ENCODE peak calls at places on chromosomes 2 and 18, in seven cellular contexts. C is H9, L is trophoblast cell, Q is neuronal stem cell, V is IMR-90, D is mesenchymal stem cell, X is H1. S is an unnamed sample.

GRCh38 chr2:148640767-148641166 is 3.8 kb upstream of the EPC2 start:
- DNase-seq in V (peak), L (no peak), X (no peak), C (no peak), D (no peak), Q (no peak), S (no peak)

GRCh38 chr2:24509425-24509824 is 18.4 kb downstream of the NCOA1 start:
- DNase-seq in C (no peak), Q (no peak), L (no peak), X (no peak), D (no peak), V (no peak), S (no peak)

GRCh38 chr2:199596549-199596948 is 138.8 kb upstream of the SATB2 start:
- DNase-seq in L (no peak), X (no peak), V (peak), D (no peak), C (no peak), Q (no peak), S (peak)

GRCh38 chr2:30206461-30207430 is 24.6 kb upstream of the LBH start:
- DNase-seq in D (no peak), X (no peak), V (no peak), L (peak), C (no peak), Q (no peak), S (no peak)

GRCh38 chr2:143553261-143553660 is 424.0 kb downstream of the ARHGAP15 start:
- DNase-seq in C (no peak), D (peak), L (no peak), Q (no peak), V (peak), X (no peak), S (no peak)

GRCh38 chr18:21112543-21113105 is 1.0 kb upstream of the ROCK1 start:
- DNase-seq in X (no peak), D (peak), V (peak), Q (no peak), L (no peak), C (no peak), S (peak)

GRCh38 chr18:36828157-36828629 is 609 bp downstream of the TPGS2 start:
- DNase-seq in D (peak), Q (peak), X (no peak), C (peak), L (peak), V (peak), S (peak)

GRCh38 chr2:134300585-134300984 is 46.7 kb downstream of the MGAT5 start:
- DNase-seq in Q (no peak), L (no peak), C (no peak), V (no peak), X (no peak), D (no peak), S (no peak)

GRCh38 chr2:72198532-72199241 is 51.0 kb upstream of the CYP26B1 start:
- DNase-seq in V (peak), D (peak), L (no peak), Q (no peak), C (no peak), X (no peak), S (no peak)

GRCh38 chr2:175600024-175600831 is 401.8 kb downstream of the LNPK start:
- DNase-seq in V (no peak), Q (no peak), X (no peak), C (no peak), L (peak), D (peak), S (peak)

GRCh38 chr2:1718339-1719220 is 25.7 kb downstream of the PXDN start:
- DNase-seq in D (no peak), X (peak), C (no peak), L (no peak), V (no peak), Q (no peak), S (no peak)

GRCh38 chr2:129002751-129003150 is 684.1 kb upstream of the HS6ST1 start:
- DNase-seq in Q (no peak), X (no peak), C (no peak), V (no peak), L (no peak), D (no peak), S (no peak)

GRCh38 chr18:39998332-39998731 is 1956.7 kb upstream of the PIK3C3 start:
- DNase-seq in V (no peak), C (no peak), Q (no peak), X (no peak), L (no peak), D (no peak), S (no peak)

DNA sequence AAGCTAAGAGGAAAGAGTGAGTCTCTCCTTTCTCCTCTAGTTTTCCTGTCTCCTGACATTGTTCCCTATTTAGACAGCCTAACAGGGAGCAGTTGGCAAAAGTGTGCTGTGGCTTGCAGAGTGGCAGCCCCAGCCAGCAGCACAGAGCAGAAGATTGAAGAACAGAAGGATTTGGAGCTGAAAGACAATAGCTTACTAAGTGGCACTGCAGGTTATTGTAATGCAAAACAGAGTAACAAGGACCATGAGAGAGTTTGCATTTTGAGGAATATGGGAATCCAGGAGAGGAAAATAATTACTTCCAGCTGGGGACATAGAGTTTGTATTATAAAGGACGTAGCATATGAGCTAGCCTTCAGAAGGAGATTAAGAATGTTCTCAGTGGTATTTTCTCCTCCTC is 342.4 kb downstream of the AKAIN1 start:
- DNase-seq in V (no peak), L (no peak), X (no peak), Q (no peak), D (no peak), C (peak), S (no peak)
- H3K27ac ChIP-seq in V (no peak), L (no peak), X (no peak), Q (no peak), D (no peak), C (no peak), S (no peak)

DNA sequence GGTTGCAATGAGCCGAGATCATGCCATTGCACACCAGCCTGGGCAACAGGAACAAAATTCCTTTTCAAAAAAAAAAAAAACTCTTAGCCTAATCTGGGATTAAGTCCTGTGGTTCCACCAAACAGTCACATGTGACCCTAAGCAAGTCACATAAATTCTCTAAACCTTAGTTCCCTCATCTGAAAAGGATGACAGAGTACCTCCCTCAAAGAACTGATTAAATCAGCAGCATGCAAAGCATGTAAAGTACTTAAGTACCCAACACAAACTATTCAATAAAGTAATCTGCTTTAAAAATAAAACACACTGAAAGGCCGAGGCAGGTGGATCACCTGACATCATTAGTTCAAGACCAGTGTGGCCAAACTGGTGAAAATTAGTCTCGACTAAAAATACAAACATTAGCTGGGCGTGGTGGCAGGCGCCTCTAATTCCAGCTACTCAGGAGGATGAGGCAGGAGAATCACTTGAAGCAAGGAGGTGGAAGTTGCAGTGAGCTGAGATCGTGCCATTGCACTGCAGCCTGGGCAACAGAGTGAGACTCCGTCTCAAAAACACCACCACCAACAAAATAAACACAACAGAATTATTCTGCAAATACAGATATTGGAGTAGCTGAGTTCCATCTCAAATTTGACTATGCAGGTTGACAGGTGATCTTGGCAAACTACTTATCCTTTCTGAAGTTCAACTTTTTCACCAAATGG is 7.0 kb downstream of the USP34 start:
- DNase-seq in X (no peak), L (no peak), V (no peak), C (no peak), Q (no peak), D (no peak), S (peak)
- H3K4ac ChIP-seq in X (no peak), L (peak), V (no peak), C (no peak), Q (no peak), D (no peak), S (no peak)

DNA sequence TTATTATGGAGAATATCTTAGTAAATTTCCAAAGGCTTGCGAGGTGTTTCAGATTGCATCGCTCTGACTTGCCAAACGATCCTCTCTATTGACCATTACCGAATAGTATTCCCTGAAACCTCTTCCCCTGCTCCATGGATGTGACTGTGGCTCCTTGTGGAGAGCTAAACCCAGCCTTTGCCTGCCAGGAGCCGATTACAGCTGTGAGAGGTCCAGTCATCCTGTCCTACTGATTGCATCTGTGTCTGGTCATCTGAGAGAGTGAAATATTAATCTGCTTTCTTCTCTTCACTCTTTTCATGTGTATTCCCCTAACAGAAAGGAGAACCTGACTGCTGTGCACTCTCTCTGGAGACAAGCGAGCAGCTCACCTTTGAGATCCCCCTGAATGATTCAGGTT is 523.9 kb upstream of the NRP2 start:
- DNase-seq in V (no peak), X (no peak), C (no peak), D (no peak), Q (no peak), L (no peak), S (no peak)
- H3K27ac ChIP-seq in V (no peak), X (no peak), C (no peak), D (no peak), Q (no peak), L (no peak), S (no peak)

GRCh38 chr2:179049546-179050311 is at the start of gene CCDC141:
- DNase-seq in C (no peak), Q (no peak), D (peak), V (no peak), L (peak), X (no peak), S (peak)
- H3K4ac ChIP-seq in C (no peak), Q (no peak), D (no peak), V (no peak), L (no peak), X (no peak), S (peak)

GRCh38 chr18:75071866-75072671 is 136.9 kb downstream of the PTGR3 start:
- DNase-seq in Q (no peak), L (no peak), C (no peak), X (peak), D (no peak), V (no peak), S (no peak)

GRCh38 chr18:75074196-75075015 is 134.5 kb downstream of the PTGR3 start:
- DNase-seq in L (no peak), X (peak), C (no peak), D (no peak), Q (no peak), V (no peak), S (no peak)

GRCh38 chr18:75075016-75075305 is 134.0 kb downstream of the PTGR3 start:
- DNase-seq in V (no peak), Q (no peak), C (no peak), L (no peak), D (no peak), X (no peak), S (no peak)

GRCh38 chr18:75072672-75073371 is 136.1 kb downstream of the PTGR3 start:
- DNase-seq in Q (no peak), D (no peak), L (no peak), C (no peak), X (peak), V (no peak), S (no peak)

DNA sequence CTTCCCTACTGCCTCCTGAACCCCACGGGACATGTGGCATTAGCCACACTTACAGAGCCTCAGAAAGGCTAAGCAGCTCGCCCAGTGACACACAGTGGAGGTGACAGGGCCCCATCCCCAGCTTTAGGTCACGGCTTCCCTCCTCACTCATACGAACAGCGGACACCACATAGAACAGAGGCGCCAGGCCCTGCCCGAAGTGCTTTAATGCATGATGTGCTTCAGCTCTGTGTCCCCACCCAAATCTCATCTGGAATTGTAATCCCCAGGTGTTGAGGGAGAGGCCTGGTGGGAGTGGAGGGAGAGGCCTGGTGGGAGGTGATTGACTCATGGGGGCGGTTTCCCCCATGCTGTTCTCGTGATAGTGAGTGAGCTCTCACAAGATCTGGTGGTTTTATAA is 135.3 kb downstream of the PTGR3 start:
- DNase-seq in D (no peak), C (no peak), L (no peak), X (peak), Q (no peak), V (no peak), S (no peak)
- H3K27ac ChIP-seq in D (no peak), C (no peak), L (no peak), X (no peak), Q (no peak), V (no peak), S (no peak)

S was measured in mesendoderm.